ENCODE peak calls at places on chromosomes 7 and 10, in eight cellular contexts. F, G, X, H, Y, Z, K and O are unnamed samples.

GRCh38 chr10:131090761-131091661 is 220.5 kb downstream of the TCERG1L start:
- DNase-seq in F (no peak), G (no peak), X (no peak), H (no peak), Y (no peak), Z (no peak), K (no peak), O (no peak)

GRCh38 chr10:96665306-96665705 is 55.0 kb downstream of the PIK3AP1 start:
- DNase-seq in F (no peak), G (peak), X (no peak), H (no peak), Y (peak), Z (no peak), K (no peak), O (no peak)

GRCh38 chr7:151792671-151793070 is 84.2 kb downstream of the PRKAG2 start:
- DNase-seq in F (no peak), G (no peak), X (no peak), H (peak), Y (no peak), Z (no peak), K (no peak), O (no peak)

GRCh38 chr10:129511086-129511485 is 44.0 kb downstream of the MGMT start:
- DNase-seq in F (no peak), G (no peak), X (no peak), H (no peak), Y (no peak), Z (peak), K (no peak), O (no peak)

GRCh38 chr10:2980116-2980515 is 87.2 kb upstream of the PFKP start:
- DNase-seq in F (no peak), G (no peak), X (no peak), H (no peak), Y (peak), Z (no peak), K (no peak), O (no peak)

GRCh38 chr10:99329238-99329890 is at the start of gene CNNM1:
- DNase-seq in F (no peak), G (no peak), X (peak), H (peak), Y (no peak), Z (no peak), K (peak), O (no peak)

GRCh38 chr7:151083071-151083823 is at the start of gene TMUB1:
- DNase-seq in F (peak), G (peak), X (peak), H (peak), Y (peak), Z (peak), K (peak), O (no peak)

GRCh38 chr10:62733654-62734293 is 70.7 kb upstream of the ADO start:
- DNase-seq in F (peak), G (no peak), X (no peak), H (no peak), Y (no peak), Z (no peak), K (no peak), O (no peak)

GRCh38 chr7:70884446-70884764 is 247.5 kb upstream of the GALNT17 start:
- DNase-seq in F (no peak), G (no peak), X (no peak), H (no peak), Y (no peak), Z (no peak), K (no peak), O (peak)

GRCh38 chr10:6279540-6280267 is 77.0 kb downstream of the PFKFB3 start:
- DNase-seq in F (no peak), G (peak), X (no peak), H (no peak), Y (peak), Z (no peak), K (peak), O (peak)

GRCh38 chr10:76885815-76886214 is 751.8 kb downstream of the KCNMA1 start:
- DNase-seq in F (peak), G (no peak), X (peak), H (no peak), Y (no peak), Z (no peak), K (no peak), O (no peak)

GRCh38 chr10:73838827-73839226 is 27.4 kb upstream of the NDST2 start:
- DNase-seq in F (no peak), G (peak), X (no peak), H (no peak), Y (no peak), Z (no peak), K (no peak), O (no peak)

GRCh38 chr7:135673360-135673706 is 11.0 kb downstream of the STMP1 start:
- DNase-seq in F (no peak), G (no peak), X (no peak), H (no peak), Y (peak), Z (no peak), K (no peak), O (no peak)

GRCh38 chr10:74786126-74786525 is 40.3 kb upstream of the KAT6B start:
- DNase-seq in F (no peak), G (no peak), X (no peak), H (no peak), Y (no peak), Z (no peak), K (no peak), O (no peak)

GRCh38 chr7:121379930-121380329 is 16.2 kb downstream of the FAM3C start:
- DNase-seq in F (no peak), G (no peak), X (no peak), H (no peak), Y (no peak), Z (no peak), K (no peak), O (no peak)

GRCh38 chr10:60661627-60662026 is 116.7 kb upstream of the CDK1 start:
- DNase-seq in F (no peak), G (peak), X (no peak), H (no peak), Y (peak), Z (no peak), K (no peak), O (peak)

GRCh38 chr10:4767033-4767814 is 58.8 kb upstream of the AKR1E2 start:
- DNase-seq in F (no peak), G (peak), X (no peak), H (no peak), Y (peak), Z (no peak), K (peak), O (peak)

GRCh38 chr7:94313926-94314325 is 80.8 kb upstream of the COL1A2 start:
- DNase-seq in F (no peak), G (peak), X (no peak), H (no peak), Y (peak), Z (no peak), K (no peak), O (no peak)

GRCh38 chr10:49593564-49593875 is 16.6 kb upstream of the SLC18A3 start:
- DNase-seq in F (no peak), G (no peak), X (no peak), H (no peak), Y (no peak), Z (peak), K (no peak), O (no peak)

GRCh38 chr7:66902844-66903180 is 18.2 kb upstream of the TMEM248 start:
- DNase-seq in F (no peak), G (no peak), X (no peak), H (no peak), Y (no peak), Z (no peak), K (no peak), O (no peak)

GRCh38 chr10:96229568-96230030 is 41.8 kb downstream of the BLNK start:
- DNase-seq in F (peak), G (peak), X (peak), H (peak), Y (peak), Z (peak), K (peak), O (peak)

GRCh38 chr7:99752354-99752753 is 17.4 kb upstream of the CYP3A7 start:
- DNase-seq in F (no peak), G (peak), X (no peak), H (no peak), Y (no peak), Z (no peak), K (peak), O (no peak)

GRCh38 chr7:68642727-68643126 is 955.5 kb upstream of the AUTS2 start:
- DNase-seq in F (no peak), G (no peak), X (no peak), H (no peak), Y (no peak), Z (no peak), K (no peak), O (no peak)

GRCh38 chr7:106768324-106768751 is 96.7 kb upstream of the PIK3CG start:
- DNase-seq in F (no peak), G (no peak), X (no peak), H (no peak), Y (peak), Z (no peak), K (no peak), O (no peak)

GRCh38 chr10:22997102-22997501 is 69.2 kb downstream of the ARMC3 start:
- DNase-seq in F (no peak), G (peak), X (no peak), H (no peak), Y (peak), Z (no peak), K (no peak), O (no peak)

GRCh38 chr7:104275900-104276299 is 52.5 kb upstream of the LHFPL3 start:
- DNase-seq in F (no peak), G (peak), X (no peak), H (no peak), Y (no peak), Z (no peak), K (no peak), O (no peak)

GRCh38 chr10:137606-138005 is 2.4 kb downstream of the ZMYND11 start:
- DNase-seq in F (no peak), G (peak), X (no peak), H (no peak), Y (peak), Z (no peak), K (no peak), O (no peak)

GRCh38 chr7:151485006-151485732 is 34.5 kb downstream of the RHEB start:
- DNase-seq in F (no peak), G (peak), X (no peak), H (no peak), Y (peak), Z (no peak), K (no peak), O (no peak)

GRCh38 chr7:124649397-124650029 is 116.1 kb downstream of the GPR37 start:
- DNase-seq in F (no peak), G (no peak), X (no peak), H (no peak), Y (no peak), Z (no peak), K (no peak), O (no peak)

GRCh38 chr10:124573726-124574455 is 112.3 kb downstream of the LHPP start:
- DNase-seq in F (no peak), G (no peak), X (peak), H (peak), Y (no peak), Z (no peak), K (no peak), O (no peak)

GRCh38 chr7:34156336-34156735 is 251.0 kb downstream of the BMPER start:
- DNase-seq in F (no peak), G (peak), X (no peak), H (no peak), Y (no peak), Z (no peak), K (no peak), O (no peak)

GRCh38 chr7:35736725-35737124 is 41.8 kb upstream of the HERPUD2 start:
- DNase-seq in F (no peak), G (peak), X (no peak), H (no peak), Y (no peak), Z (no peak), K (peak), O (no peak)

GRCh38 chr10:30688456-30688855 is 58.9 kb upstream of the LYZL2 start:
- DNase-seq in F (no peak), G (no peak), X (no peak), H (no peak), Y (no peak), Z (no peak), K (no peak), O (no peak)

GRCh38 chr10:30687698-30688213 is 58.2 kb upstream of the LYZL2 start:
- DNase-seq in F (peak), G (peak), X (peak), H (peak), Y (peak), Z (peak), K (peak), O (peak)

GRCh38 chr10:30694492-30695228 is 65.1 kb upstream of the LYZL2 start:
- DNase-seq in F (no peak), G (no peak), X (no peak), H (no peak), Y (no peak), Z (no peak), K (no peak), O (no peak)

GRCh38 chr10:30686706-30687105 is 57.2 kb upstream of the LYZL2 start:
- DNase-seq in F (no peak), G (no peak), X (no peak), H (no peak), Y (no peak), Z (no peak), K (no peak), O (no peak)

DNA sequence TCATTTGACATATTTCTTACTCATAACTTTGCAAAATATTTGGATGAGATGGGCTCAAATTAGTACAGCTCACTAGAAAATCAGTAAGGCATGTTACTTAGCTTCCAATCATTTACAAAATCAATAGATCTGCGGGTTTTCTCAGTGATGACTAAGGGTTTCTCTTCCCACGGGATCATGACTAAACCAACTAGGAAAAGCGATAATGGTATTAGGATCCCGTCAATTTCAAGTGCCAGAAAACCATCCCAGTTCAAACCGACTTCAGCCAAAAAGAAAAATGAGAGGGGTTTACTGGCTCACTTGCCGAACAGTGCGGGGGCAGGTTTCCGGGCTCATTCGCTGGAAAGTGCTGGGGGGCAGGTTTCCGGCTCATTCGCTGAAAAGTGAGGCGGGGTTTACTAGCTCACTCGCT is 62.1 kb upstream of the LYZL2 start:
- DNase-seq in F (no peak), G (peak), X (no peak), H (no peak), Y (peak), Z (no peak), K (no peak), O (no peak)
- H3K4me3 ChIP-seq in F (no peak), G (peak), X (no peak), H (no peak), Y (no peak), Z (no peak), K (no peak), O (no peak)

GRCh38 chr10:100507357-100507732 is 12.3 kb downstream of the SEC31B start:
- DNase-seq in F (no peak), G (no peak), X (no peak), H (no peak), Y (no peak), Z (no peak), K (no peak), O (no peak)

GRCh38 chr10:100510533-100511308 is 8.9 kb downstream of the SEC31B start:
- DNase-seq in F (no peak), G (no peak), X (no peak), H (no peak), Y (no peak), Z (no peak), K (no peak), O (no peak)

GRCh38 chr10:100506596-100507356 is 12.9 kb downstream of the SEC31B start:
- DNase-seq in F (no peak), G (peak), X (no peak), H (no peak), Y (peak), Z (no peak), K (no peak), O (no peak)

GRCh38 chr10:100509241-100509640 is 10.4 kb downstream of the SEC31B start:
- DNase-seq in F (no peak), G (no peak), X (no peak), H (no peak), Y (no peak), Z (no peak), K (no peak), O (no peak)

DNA sequence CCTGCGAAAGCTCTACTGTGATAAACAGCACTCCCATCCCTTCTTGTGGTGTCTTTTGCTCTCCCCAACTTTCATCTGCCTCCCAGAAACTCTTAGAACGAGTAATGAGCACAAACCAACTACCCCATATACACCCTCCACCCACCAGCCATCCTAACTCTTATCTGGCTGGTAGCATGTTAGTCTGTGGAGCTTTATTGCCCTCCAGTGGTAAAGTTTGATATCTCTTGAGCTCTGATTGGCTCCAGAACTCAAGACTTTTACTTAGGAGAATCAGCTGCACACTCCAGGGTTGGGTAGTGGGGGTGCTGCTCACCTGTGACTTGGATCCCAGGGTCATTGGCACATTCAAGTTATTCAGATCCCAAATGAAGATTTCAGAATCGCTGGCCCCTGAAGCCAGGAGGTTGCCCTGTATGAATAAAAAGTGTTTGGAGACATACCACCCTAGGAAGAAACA is 10.9 kb downstream of the SEC31B start:
- DNase-seq in F (no peak), G (peak), X (no peak), H (no peak), Y (peak), Z (no peak), K (peak), O (no peak)
- H3K4me3 ChIP-seq in F (no peak), G (no peak), X (no peak), H (no peak), Y (no peak), Z (no peak), K (no peak), O (no peak)

GRCh38 chr10:44865289-44865671 is 45.9 kb upstream of the TMEM72 start:
- DNase-seq in F (peak), G (no peak), X (peak), H (no peak), Y (no peak), Z (peak), K (no peak), O (no peak)

GRCh38 chr10:44864637-44865288 is 46.4 kb upstream of the TMEM72 start:
- DNase-seq in F (peak), G (peak), X (peak), H (peak), Y (peak), Z (peak), K (peak), O (peak)

GRCh38 chr10:44862917-44863316 is 48.2 kb upstream of the TMEM72 start:
- DNase-seq in F (no peak), G (no peak), X (no peak), H (no peak), Y (no peak), Z (peak), K (no peak), O (no peak)

GRCh38 chr10:44863344-44864041 is 47.6 kb upstream of the TMEM72 start:
- DNase-seq in F (no peak), G (no peak), X (no peak), H (no peak), Y (no peak), Z (peak), K (peak), O (no peak)

DNA sequence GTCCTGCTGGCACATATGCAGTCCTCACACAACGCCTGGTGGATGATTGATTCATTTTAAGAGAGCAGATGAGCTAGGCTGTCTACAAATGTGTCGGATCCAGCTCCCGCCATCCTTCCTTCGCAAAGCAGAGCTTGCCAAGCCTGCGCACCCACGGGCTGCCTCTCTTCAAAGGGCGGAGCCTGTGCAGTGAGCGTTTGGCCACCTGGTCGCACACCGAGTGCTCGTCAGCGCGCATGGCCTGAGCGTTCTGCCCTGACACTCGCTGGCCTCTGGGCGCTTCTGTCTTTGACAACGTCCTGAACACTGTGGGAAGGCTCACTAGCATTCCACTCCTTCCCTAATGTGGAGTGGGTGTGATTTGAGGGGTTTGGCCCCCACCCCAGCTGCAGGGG is 47.1 kb upstream of the TMEM72 start:
- DNase-seq in F (no peak), G (peak), X (no peak), H (no peak), Y (no peak), Z (peak), K (peak), O (no peak)
- H3K4me3 ChIP-seq in F (peak), G (peak), X (no peak), H (peak), Y (peak), Z (no peak), K (no peak), O (no peak)

DNA sequence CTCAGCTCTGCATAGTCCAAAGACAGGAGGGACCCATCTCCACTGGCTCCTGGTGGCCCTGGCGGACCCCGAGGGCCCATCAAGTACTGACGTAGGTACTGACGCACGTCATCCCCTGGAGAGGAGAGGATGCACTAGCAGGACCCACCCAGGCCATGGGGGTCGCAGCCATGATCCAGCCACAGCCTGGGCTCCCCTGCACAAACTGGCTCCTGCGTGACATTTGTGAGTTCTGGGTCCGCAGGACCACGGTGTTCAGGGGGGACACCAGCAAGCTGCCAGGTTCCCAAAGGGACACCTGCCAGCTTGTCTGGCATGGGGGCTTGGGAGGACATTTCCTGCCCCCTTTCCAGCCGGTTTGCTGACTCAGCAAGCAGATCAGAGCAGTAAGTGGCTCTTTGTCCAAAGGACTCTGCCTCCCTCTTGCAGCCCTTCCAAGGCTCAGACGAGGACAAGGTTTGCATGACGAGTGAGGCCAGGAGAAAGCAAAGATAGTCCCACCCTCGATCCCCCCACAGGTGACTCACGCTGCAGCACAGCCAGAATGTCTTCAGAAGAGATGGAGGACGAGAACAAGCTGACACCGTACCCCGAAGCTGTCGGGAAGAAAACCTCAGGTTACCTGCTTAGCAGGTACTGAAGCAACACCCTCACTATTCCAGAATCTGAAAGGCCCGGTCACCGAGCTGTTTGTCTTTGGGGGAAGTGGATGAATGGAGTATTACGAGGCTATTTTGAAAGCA is 49.0 kb downstream of the COL17A1 start:
- DNase-seq in F (no peak), G (no peak), X (no peak), H (no peak), Y (no peak), Z (peak), K (no peak), O (no peak)
- H3K4me3 ChIP-seq in F (no peak), G (no peak), X (no peak), H (no peak), Y (no peak), Z (no peak), K (no peak), O (no peak)

GRCh38 chr7:100968650-100969049 is 715 bp upstream of the MUC12 start:
- DNase-seq in F (no peak), G (no peak), X (no peak), H (no peak), Y (no peak), Z (no peak), K (no peak), O (no peak)

GRCh38 chr7:100967292-100967863 is 2.0 kb upstream of the MUC12 start:
- DNase-seq in F (no peak), G (no peak), X (no peak), H (no peak), Y (no peak), Z (no peak), K (no peak), O (no peak)

GRCh38 chr7:100969066-100969615 is at the start of gene MUC12:
- DNase-seq in F (no peak), G (no peak), X (no peak), H (no peak), Y (no peak), Z (no peak), K (no peak), O (no peak)

GRCh38 chr7:100966542-100967291 is 2.6 kb upstream of the MUC12 start:
- DNase-seq in F (no peak), G (no peak), X (no peak), H (no peak), Y (no peak), Z (no peak), K (no peak), O (no peak)

GRCh38 chr7:100968031-100968430 is 1.3 kb upstream of the MUC12 start:
- DNase-seq in F (no peak), G (no peak), X (no peak), H (no peak), Y (no peak), Z (no peak), K (no peak), O (no peak)
- H3K4me3 ChIP-seq in F (no peak), G (no peak), X (no peak), H (no peak), Y (no peak), Z (no peak), K (no peak), O (no peak)